ENCODE peak calls at places on chromosome 6, in six cellular contexts. R is IMR-90, X is neuronal stem cell, A is mesenchymal stem cell, D is H9, P is mesendoderm. W is an unnamed sample.

GRCh38 chr6:74607934-74608333 is 597.9 kb downstream of the COL12A1 start:
- DNase-seq in R (peak; percentile 60), D (no peak), X (no peak), A (peak; percentile 68), P (no peak), W (no peak)

GRCh38 chr6:109690373-109690739 is 646 bp downstream of the AK9 start:
- DNase-seq in R (no peak), X (peak; percentile 43), P (peak; percentile 69), D (peak; percentile 92), A (no peak), W (peak; percentile 53)

GRCh38 chr6:90266845-90267621 is 29.6 kb downstream of the BACH2 start:
- DNase-seq in A (no peak), X (no peak), D (no peak), R (no peak), P (no peak), W (peak; percentile 9)

GRCh38 chr6:70973591-70973990 is 16.7 kb upstream of the B3GAT2 start:
- DNase-seq in P (no peak), D (no peak), A (no peak), X (no peak), R (no peak), W (no peak)

GRCh38 chr6:159833556-159833955 is 33.5 kb downstream of the PNLDC1 start:
- DNase-seq in P (no peak), D (no peak), R (peak; percentile 37), X (no peak), A (no peak), W (no peak)

GRCh38 chr6:154399097-154399496 is 42.5 kb upstream of the IPCEF1 start:
- DNase-seq in X (no peak), P (no peak), R (peak; percentile 76), D (no peak), A (peak; percentile 38), W (peak; percentile 79)

GRCh38 chr6:53702316-53702715 is 36.8 kb upstream of the KLHL31 start:
- DNase-seq in D (no peak), P (no peak), A (no peak), X (no peak), R (no peak), W (no peak)

GRCh38 chr6:31769684-31770371 is 7.3 kb downstream of the VWA7 start:
- DNase-seq in R (peak; percentile 31), P (peak; percentile 88), X (no peak), A (peak; percentile 68), D (peak; percentile 85), W (peak; percentile 92)

GRCh38 chr6:147227770-147228320 is 23.6 kb downstream of the STXBP5 start:
- DNase-seq in D (no peak), X (no peak), A (peak; percentile 25), R (peak; percentile 3), P (peak; percentile 9), W (no peak)

GRCh38 chr6:13708679-13709261 is 2.9 kb downstream of the RANBP9 start:
- DNase-seq in D (no peak), A (peak; percentile 38), X (no peak), R (peak; percentile 31), P (no peak), W (no peak)

DNA sequence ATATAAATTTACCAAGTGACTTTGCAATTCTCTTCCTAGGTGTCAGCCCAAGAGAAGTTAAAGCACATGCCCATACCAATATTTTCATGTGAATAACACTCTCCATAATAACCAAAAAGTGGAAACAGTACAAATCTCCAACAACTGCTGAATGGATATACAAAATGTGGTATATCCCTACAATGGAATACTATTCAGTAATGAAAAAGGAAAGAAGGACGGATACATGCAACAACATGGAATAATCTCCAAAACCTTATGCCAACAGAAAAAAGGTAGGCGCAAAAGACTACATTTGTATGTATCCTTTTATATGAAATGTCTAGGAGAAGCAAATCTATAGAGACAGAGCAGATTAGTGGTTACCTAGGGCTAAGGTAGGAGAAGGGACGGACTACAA is 487.7 kb upstream of the ID4 start:
- DNase-seq in X (no peak), A (no peak), R (no peak), P (no peak), D (no peak), W (no peak)
- H3K18ac ChIP-seq in X (no peak overlapping the region), A (no peak overlapping the region), R (no peak overlapping the region), P (no peak overlapping the region), D (no peak overlapping the region), W (no peak overlapping the region)

DNA sequence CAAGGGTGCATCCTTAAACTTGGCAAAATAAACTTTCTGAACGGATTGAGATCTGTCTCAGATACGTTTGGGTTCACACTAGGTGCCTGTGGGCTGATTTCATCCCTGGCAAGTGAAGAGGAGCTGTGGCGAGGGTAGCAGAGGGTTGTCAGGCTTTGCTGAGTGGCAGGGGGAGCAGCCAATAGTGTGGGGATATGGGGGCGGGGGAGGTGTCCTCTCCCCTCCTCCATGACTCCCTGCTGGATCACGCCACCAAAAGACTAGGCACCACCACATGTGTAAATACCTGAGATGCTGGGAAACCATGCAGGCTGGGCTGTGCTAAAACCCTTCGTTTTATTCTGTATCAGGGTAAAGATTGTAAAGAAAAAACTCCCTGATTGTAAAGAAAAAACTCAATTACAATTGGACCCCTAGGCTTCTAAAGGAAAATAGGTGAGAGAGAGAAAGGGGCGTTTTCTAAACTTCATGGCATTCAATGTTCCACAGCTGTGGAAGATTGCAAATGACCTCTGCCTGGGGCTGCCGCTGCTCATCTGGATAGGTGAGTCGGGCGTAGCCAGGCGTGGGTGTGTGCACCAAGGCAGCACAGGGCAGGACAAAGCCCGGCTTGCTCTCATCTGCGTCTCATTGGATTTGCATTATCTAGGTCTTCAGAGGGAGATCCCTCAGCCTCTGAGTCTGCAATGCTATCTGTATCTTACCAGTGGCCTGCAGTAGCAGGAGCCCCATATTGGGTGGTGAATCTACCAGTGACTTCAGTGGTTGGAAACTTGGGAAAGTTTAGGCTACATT is 26.9 kb upstream of the ADTRP start:
- DNase-seq in X (no peak), D (peak; percentile 83), A (no peak), P (peak; percentile 93), R (no peak), W (peak; percentile 26)
- H3K18ac ChIP-seq in X (no peak overlapping the region), D (no peak overlapping the region), A (no peak overlapping the region), P (no peak overlapping the region), R (no peak overlapping the region), W (no peak overlapping the region)

GRCh38 chr6:28335564-28336283 is at the start of gene ZSCAN31:
- DNase-seq in R (peak; percentile 99), X (peak; percentile 90), D (peak; percentile 92), A (peak; percentile 99), P (peak; percentile 99), W (peak; percentile 98)
- H3K18ac ChIP-seq in R (peak within 1 kb of the TSS; percentile 64), X (peak within 1 kb of the TSS; percentile 90), D (peak within 1 kb of the TSS; percentile 92), A (peak within 1 kb of the TSS; percentile 79), P (peak within 1 kb of the TSS; percentile 89), W (peak within 1 kb of the TSS; percentile 49)

GRCh38 chr6:91575032-91575431 is 988.2 kb upstream of the MAP3K7 start:
- DNase-seq in P (no peak), R (peak; percentile 15), A (peak; percentile 32), X (no peak), D (no peak), W (no peak)
- H3K18ac ChIP-seq in P (no peak overlapping the region), R (no peak overlapping the region), A (no peak overlapping the region), X (no peak overlapping the region), D (no peak overlapping the region), W (no peak overlapping the region)

GRCh38 chr6:134910596-134910935 is 39.3 kb downstream of the ALDH8A1 start:
- DNase-seq in X (no peak), A (no peak), R (no peak), D (no peak), P (no peak), W (no peak)
- H3K18ac ChIP-seq in X (no peak overlapping the region), A (no peak overlapping the region), R (peak overlapping the region; percentile 99), D (no peak overlapping the region), P (no peak overlapping the region), W (no peak overlapping the region)

GRCh38 chr6:52518279-52518944 is 58.4 kb downstream of the TRAM2 start:
- DNase-seq in P (no peak), R (no peak), X (no peak), A (no peak), D (no peak), W (no peak)
- H3K18ac ChIP-seq in P (peak overlapping the region; percentile 42), R (peak overlapping the region; percentile 87), X (peak overlapping the region; percentile 83), A (peak overlapping the region; percentile 96), D (peak overlapping the region; percentile 1), W (peak overlapping the region; percentile 54)

DNA sequence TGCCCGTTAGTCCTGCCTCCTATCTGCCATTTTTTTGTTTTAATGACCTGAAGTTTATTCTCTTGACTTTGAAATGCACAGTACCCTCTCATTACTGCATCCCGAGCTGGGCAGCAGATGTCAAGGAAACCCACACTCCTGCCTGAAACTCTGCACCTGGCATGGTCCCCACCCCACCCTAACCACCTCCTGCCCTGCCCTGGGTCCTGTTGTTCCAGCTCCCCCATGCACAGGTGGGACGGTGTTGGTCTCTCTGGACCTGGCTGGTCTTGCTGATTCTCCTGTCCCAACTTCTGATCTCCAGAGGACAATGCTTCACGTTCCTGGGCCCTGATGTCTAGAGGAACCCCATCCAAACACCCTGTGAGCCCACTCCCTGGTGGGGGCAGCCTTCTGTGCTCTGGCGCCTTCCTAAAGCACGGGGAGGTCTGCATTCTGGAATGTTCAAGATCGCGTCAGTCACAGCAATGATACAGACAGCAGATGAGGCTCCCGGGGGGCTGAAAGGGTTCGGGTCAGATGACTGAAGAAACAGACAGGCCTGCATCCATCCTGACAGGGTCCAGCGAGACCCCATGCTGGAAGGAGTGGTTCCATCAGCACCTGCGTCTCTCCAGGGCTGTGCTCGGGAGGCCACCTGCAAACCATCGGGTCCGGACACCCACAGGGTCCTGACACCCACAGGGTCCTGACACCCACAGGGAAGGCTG is 73.6 kb downstream of the ERMARD start:
- DNase-seq in D (peak; percentile 18), A (no peak), X (no peak), P (no peak), R (no peak), W (no peak)
- H3K18ac ChIP-seq in D (no peak overlapping the region), A (no peak overlapping the region), X (no peak overlapping the region), P (no peak overlapping the region), R (no peak overlapping the region), W (no peak overlapping the region)

GRCh38 chr6:39231386-39231785 is 2.1 kb upstream of the KCNK5 start:
- DNase-seq in A (no peak), P (no peak), D (no peak), R (no peak), X (no peak), W (no peak)
- H3K18ac ChIP-seq in A (no peak overlapping the region), P (peak overlapping the region; percentile 72), D (peak overlapping the region; percentile 80), R (no peak overlapping the region), X (peak overlapping the region; percentile 94), W (no peak overlapping the region)

W was measured in trophoblast cell.